ENCODE peak calls at places on chromosomes 6 and 20, in six cellular contexts. I, M, L, J, V and U are unnamed samples.

GRCh38 chr6:109939654-109940053 is 38.5 kb upstream of the GPR6 start:
- DNase-seq in I (no peak), M (peak), L (no peak), J (peak), V (no peak), U (no peak)

GRCh38 chr6:134454794-134455193 is 136.9 kb upstream of the SGK1 start:
- DNase-seq in I (no peak), M (no peak), L (no peak), J (peak), V (no peak), U (no peak)

GRCh38 chr20:40883097-40883496 is 145.5 kb upstream of the TOP1 start:
- DNase-seq in I (no peak), M (no peak), L (no peak), J (no peak), V (no peak), U (no peak)

GRCh38 chr20:5766085-5766764 is 16.0 kb downstream of the SHLD1 start:
- DNase-seq in I (no peak), M (no peak), L (no peak), J (no peak), V (no peak), U (no peak)

GRCh38 chr6:82371799-82372508 is 8.3 kb downstream of the TPBG start:
- DNase-seq in I (no peak), M (no peak), L (no peak), J (peak), V (no peak), U (no peak)

GRCh38 chr20:49187330-49188100 is 619 bp downstream of the STAU1 start:
- DNase-seq in I (no peak), M (no peak), L (no peak), J (peak), V (no peak), U (peak)

GRCh38 chr6:67345946-67346345 is 1289.1 kb upstream of the ADGRB3 start:
- DNase-seq in I (no peak), M (peak), L (no peak), J (peak), V (no peak), U (no peak)

GRCh38 chr20:24657211-24657610 is 187.8 kb downstream of the SYNDIG1 start:
- DNase-seq in I (no peak), M (peak), L (no peak), J (peak), V (no peak), U (no peak)

GRCh38 chr6:126797981-126798380 is 320.5 kb upstream of the RSPO3 start:
- DNase-seq in I (no peak), M (no peak), L (no peak), J (peak), V (no peak), U (no peak)

GRCh38 chr6:13273931-13274706 is 54.2 kb downstream of the TBC1D7 start:
- DNase-seq in I (no peak), M (no peak), L (peak), J (no peak), V (peak), U (peak)